ENCODE peak calls at places on chromosomes 13 and 19, in seven cellular contexts. V is hepatocyte, N is heart right ventricle, P is left lung, M is PC-3, T is pancreas, E is fibroblast of lung. Y is an unnamed sample. For H3K36me3, the result is how much of the 10 kb centered on the place peaks cover.

GRCh38 chr19:46861691-46862503 is 1.1 kb downstream of the ARHGAP35 start:
- DNase-seq in M (peak), T (peak), N (no peak), E (no peak), V (no peak), P (peak), Y (no peak)

GRCh38 chr13:30421093-30422055 is 919 bp upstream of the UBE2L5 start:
- DNase-seq in V (peak), N (peak), E (peak), M (peak), T (peak), P (peak), Y (peak)

GRCh38 chr13:99979453-99980200 is 2.0 kb upstream of the ZIC2 start:
- DNase-seq in P (no peak), V (peak), M (peak), T (no peak), N (no peak), E (no peak), Y (no peak)

GRCh38 chr13:58343081-58343480 is 711.5 kb downstream of the PCDH17 start:
- DNase-seq in V (no peak), N (no peak), T (no peak), P (no peak), M (no peak), E (peak), Y (peak)

GRCh38 chr13:24684600-24684998 is 4.4 kb downstream of the ATP12A start:
- DNase-seq in E (no peak), M (no peak), N (no peak), P (no peak), V (no peak), T (no peak), Y (no peak)

GRCh38 chr19:33266971-33267484 is 35.3 kb downstream of the CEBPA start:
- DNase-seq in E (no peak), V (no peak), N (no peak), P (no peak), M (no peak), T (no peak), Y (no peak)

GRCh38 chr13:94309997-94310842 is 169.3 kb downstream of the DCT start:
- DNase-seq in V (no peak), N (no peak), M (peak), P (no peak), T (no peak), E (peak), Y (peak)

GRCh38 chr19:54464624-54465266 is 1.2 kb upstream of the LENG9 start:
- DNase-seq in E (peak), N (peak), T (peak), M (peak), P (peak), V (peak), Y (peak)

GRCh38 chr13:28336193-28336657 is 158.7 kb downstream of the FLT1 start:
- DNase-seq in N (peak), E (no peak), P (no peak), V (no peak), M (no peak), T (no peak), Y (no peak)

GRCh38 chr19:44710483-44710882 is 11.5 kb downstream of the CEACAM16 start:
- DNase-seq in N (no peak), M (no peak), T (no peak), P (no peak), E (no peak), V (no peak), Y (no peak)

GRCh38 chr13:98300956-98301641 is 124.0 kb upstream of the RNF113B start:
- DNase-seq in E (peak), T (peak), P (no peak), M (peak), V (peak), N (no peak), Y (peak)

GRCh38 chr13:111551421-111551820 is 231.0 kb downstream of the TEX29 start:
- DNase-seq in N (no peak), E (no peak), V (no peak), M (no peak), T (peak), P (no peak), Y (no peak)

GRCh38 chr13:109616021-109616420 is 170.4 kb downstream of the IRS2 start:
- DNase-seq in E (no peak), V (no peak), P (no peak), M (peak), N (no peak), T (no peak), Y (no peak)

GRCh38 chr19:5953034-5953589 is 24.8 kb downstream of the RANBP3 start:
- DNase-seq in T (no peak), N (no peak), E (peak), P (no peak), V (no peak), M (no peak), Y (no peak)

GRCh38 chr19:50189326-50189725 is 14.1 kb upstream of the MYH14 start:
- DNase-seq in E (no peak), P (no peak), M (no peak), N (no peak), T (no peak), V (no peak), Y (no peak)

GRCh38 chr19:57192064-57192395 is 730 bp downstream of the ZNF264 start:
- DNase-seq in V (peak), T (no peak), P (no peak), M (peak), E (no peak), N (no peak), Y (no peak)

GRCh38 chr19:5621311-5621944 is 1.1 kb downstream of the SAFB2 start:
- DNase-seq in P (no peak), V (no peak), E (no peak), M (no peak), T (peak), N (peak), Y (no peak)

GRCh38 chr13:75705395-75705794 is 69.3 kb downstream of the LMO7 start:
- DNase-seq in N (no peak), M (peak), P (no peak), V (no peak), T (no peak), E (peak), Y (peak)

GRCh38 chr13:49443327-49443688 is 556 bp downstream of the CAB39L start:
- DNase-seq in M (peak), N (no peak), V (peak), P (no peak), T (no peak), E (peak), Y (no peak)

GRCh38 chr19:50569938-50570540 is 1.8 kb upstream of the LRRC4B start:
- DNase-seq in N (no peak), M (no peak), V (no peak), T (no peak), P (no peak), E (no peak), Y (no peak)

GRCh38 chr13:33435207-33435606 is 149.7 kb upstream of the STARD13 start:
- DNase-seq in V (no peak), P (no peak), E (no peak), M (no peak), T (no peak), N (no peak), Y (no peak)

GRCh38 chr13:33445024-33445423 is 159.5 kb upstream of the STARD13 start:
- DNase-seq in N (no peak), E (no peak), M (peak), P (no peak), V (no peak), T (no peak), Y (no peak)

GRCh38 chr13:33445476-33445875 is 159.9 kb upstream of the STARD13 start:
- DNase-seq in E (no peak), V (no peak), T (no peak), P (no peak), N (no peak), M (peak), Y (no peak)

GRCh38 chr13:33446821-33447481 is 161.4 kb upstream of the STARD13 start:
- DNase-seq in M (peak), P (peak), V (peak), E (peak), N (no peak), T (no peak), Y (peak)

DNA sequence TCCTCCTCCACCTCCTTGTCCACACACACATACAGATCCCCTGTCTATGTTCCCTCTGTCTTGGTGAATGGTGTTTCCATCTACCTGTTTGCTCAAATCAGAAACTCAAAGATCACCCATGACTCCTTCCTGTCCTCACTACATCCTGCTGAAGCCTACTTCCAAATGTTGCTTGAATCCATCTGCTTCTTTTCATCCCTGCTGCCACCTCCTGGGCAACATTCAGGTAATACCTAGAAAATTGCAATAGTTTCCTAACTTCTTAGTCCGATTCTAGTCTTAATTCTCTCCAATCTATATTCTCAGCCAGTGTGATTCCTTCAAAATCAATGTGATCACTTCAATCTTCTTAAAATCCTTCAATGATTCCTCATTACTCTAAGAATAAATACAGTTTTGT is 155.5 kb upstream of the STARD13 start:
- DNase-seq in V (peak), N (no peak), M (peak), E (peak), T (peak), P (no peak), Y (peak)
- TF ChIP-seq CTCF in V (peak), N (no peak), M (peak), E (peak), T (no peak), P (no peak), Y (peak)

DNA sequence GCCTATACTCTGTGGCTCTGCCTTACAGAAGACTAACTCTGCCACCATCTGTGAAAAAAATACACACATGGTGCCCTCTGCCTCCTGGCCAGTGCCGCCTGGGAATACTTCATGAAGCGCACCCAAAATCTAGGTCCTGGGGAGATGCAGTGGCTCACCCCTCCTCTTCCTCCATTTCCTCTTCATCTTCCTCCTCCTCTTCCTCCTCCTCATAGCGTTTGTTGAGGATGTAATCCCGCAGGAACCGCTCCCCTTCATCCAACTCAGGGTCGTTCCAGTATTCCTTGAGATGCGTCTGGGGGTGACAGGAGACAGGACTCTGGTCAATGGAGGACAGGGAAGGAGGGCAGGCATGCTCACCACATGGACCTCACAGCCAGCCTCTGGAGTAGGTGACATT is 5.7 kb downstream of the KRI1 start:
- DNase-seq in N (no peak), T (no peak), V (no peak), P (no peak), E (no peak), M (no peak), Y (no peak)
- H3K36me3 ChIP-seq in N (half or more), T (under half), V (under half), P (half or more), E (under half), M (under half), Y (under half)

GRCh38 chr13:107881362-107881761 is 334.0 kb downstream of the LIG4 start:
- DNase-seq in E (peak), V (no peak), N (no peak), P (no peak), M (peak), T (no peak), Y (peak)

GRCh38 chr13:107884564-107884963 is 330.8 kb downstream of the LIG4 start:
- DNase-seq in N (no peak), M (no peak), E (no peak), V (no peak), T (no peak), P (no peak), Y (no peak)

GRCh38 chr13:107886118-107886517 is 329.2 kb downstream of the LIG4 start:
- DNase-seq in V (no peak), E (no peak), N (no peak), M (peak), P (no peak), T (no peak), Y (no peak)

GRCh38 chr13:107882708-107883560 is 332.4 kb downstream of the LIG4 start:
- DNase-seq in N (no peak), M (peak), E (no peak), T (no peak), P (no peak), V (no peak), Y (no peak)

GRCh38 chr13:107883561-107884175 is 331.7 kb downstream of the LIG4 start:
- DNase-seq in P (no peak), V (no peak), M (peak), N (no peak), E (peak), T (no peak), Y (no peak)
- H3K4me3 ChIP-seq in P (no peak), V (no peak), M (peak), N (no peak), E (no peak), T (no peak), Y (no peak)

DNA sequence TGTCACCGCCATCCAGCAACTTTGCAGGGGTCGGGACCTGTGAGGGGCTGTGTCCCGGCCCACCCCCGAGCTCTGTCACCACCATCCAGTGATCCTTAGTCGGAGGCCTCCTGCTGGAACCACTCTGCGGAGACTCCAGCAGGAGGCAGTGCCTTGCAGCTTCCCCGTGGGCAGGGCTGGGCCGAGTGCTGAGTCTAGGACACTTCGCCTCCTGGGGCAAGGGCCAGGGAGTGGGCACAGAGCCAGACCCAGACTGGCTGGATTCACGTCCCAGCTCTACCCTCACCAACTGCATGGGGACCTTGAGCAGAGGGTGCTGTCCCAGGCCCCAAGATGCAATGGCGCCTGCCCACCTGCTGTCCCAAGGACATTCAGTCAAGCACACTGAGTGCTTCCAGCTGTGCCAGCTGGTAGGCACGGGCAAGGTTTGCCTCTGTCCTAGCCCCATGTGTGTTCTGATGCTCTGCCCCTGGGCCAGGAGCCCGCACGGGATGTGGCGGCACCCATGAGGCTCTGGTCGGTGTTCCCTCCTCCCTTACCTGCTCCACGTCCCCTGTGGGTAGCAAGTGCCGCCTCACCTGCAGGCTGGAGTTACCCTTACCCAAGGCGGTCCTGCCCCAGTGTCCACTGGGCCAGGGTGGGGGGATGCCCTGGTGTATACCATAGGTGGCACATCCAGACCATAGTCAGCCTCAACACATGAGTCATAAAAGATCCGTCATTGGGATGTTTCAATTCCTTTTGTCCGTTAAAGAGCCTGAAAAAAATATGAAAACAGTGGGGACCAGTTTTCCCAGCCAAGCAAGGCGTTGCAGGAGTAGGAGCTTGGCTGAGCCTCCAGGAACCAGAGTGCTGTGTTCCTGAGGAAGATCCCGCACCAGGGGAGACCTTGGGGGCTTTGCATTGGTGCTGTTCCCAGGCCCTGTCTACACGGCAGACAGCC is 7.4 kb downstream of the FZR1 start:
- DNase-seq in T (peak), N (peak), P (no peak), M (no peak), E (no peak), V (no peak), Y (no peak)
- TF ChIP-seq CTCF in T (no peak), N (no peak), P (no peak), M (no peak), E (no peak), V (no peak), Y (no peak)

DNA sequence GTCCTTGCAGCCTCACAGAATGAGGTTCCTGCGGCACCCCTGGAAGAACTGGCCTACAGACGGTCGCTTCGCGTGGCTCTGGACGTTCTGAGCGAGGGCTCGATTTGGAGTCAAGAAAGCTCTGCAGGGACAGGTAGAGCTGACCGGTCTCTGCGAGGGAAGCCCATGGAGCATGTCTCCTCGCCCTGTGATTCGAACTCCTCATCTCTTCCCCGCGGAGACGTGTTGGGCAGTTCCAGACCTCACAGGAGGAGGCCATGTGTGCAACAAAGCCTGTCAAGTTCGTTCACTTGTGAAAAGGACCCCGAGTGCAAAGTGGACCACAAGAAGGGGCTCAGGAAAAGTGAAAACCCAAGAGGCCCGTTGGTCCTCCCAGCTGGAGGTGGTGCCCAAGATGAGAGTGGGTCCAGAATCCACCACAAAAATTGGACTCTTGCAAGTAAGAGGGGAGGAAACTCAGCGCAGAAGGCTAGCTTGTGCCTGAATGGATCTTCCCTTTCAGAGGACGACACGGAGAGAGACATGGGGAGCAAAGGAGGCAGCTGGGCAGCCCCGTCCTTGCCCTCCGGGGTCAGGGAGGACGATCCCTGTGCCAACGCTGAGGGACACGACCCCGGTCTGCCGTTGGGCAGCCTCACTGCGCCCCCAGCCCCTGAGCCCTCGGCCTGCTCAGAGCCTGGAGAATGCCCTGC is 23.4 kb upstream of the NDUFS7 start:
- DNase-seq in T (no peak), E (no peak), N (no peak), V (no peak), P (no peak), M (no peak), Y (no peak)
- H3K36me3 ChIP-seq in T (under half), E (under half), N (half or more), V (under half), P (half or more), M (under half), Y (under half)

DNA sequence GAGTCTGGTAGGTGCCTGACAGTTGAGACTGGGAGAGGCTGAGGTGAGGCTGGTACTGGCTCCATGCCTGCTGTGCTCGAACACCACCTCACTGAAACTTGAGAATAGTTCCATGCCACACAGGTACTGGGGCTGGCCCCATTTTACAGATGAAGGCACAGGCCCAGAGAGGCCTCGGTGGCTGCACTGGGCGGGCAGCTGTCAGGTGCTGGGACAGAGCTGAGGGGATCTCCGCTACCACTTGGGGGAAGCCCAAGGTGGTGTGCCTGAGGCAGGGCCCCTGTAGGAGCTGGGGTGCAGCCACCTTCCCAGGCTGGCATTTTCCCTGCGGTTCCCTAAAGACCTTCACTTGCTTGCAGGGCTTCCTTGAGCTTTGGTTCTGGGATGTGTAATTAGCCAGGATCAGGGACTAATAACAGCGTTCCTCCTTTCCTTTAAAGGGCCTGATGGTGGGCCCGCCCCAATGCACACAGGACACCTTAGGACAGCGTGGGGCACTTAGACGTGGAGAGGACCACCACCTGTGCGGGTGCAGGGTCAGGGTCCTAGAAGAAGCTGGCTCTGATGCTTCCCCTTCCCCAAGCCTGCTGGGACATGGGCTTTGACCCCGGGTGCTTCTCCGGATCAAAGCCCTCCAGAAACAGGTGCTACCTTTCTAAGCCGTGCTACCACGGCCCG is 23.6 kb downstream of the CAPN12 start:
- DNase-seq in T (no peak), M (no peak), P (no peak), N (no peak), E (no peak), V (no peak), Y (no peak)
- H3K4me3 ChIP-seq in T (no peak), M (no peak), P (no peak), N (no peak), E (no peak), V (no peak), Y (no peak)

DNA sequence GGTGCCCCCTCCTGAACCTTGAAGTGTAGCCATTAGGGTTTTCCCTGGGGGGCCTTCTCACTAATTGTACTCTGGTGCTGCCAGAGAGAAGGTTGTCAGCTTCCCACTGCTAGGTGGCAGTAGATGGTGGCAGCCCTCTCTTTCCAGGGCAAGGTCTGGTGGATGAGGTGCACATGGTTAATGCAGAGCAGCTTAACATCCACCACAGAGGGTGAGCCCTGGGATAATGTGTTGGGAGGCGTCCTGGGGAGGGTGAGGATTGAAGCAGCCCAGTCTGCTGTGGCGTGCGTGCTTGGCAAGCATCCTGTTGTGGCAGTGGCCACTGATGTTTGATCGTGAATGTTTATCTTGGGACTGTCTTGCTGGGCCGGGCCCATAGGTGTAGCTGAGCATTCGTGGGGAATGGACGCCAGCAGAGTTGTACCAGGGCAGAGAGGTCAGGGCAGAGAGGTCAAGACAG is 5.8 kb downstream of the EGLN2 start:
- DNase-seq in V (no peak), T (no peak), M (no peak), N (no peak), P (no peak), E (no peak), Y (no peak)
- TF ChIP-seq CTCF in V (no peak), T (no peak), M (peak), N (no peak), P (no peak), E (peak), Y (peak)

DNA sequence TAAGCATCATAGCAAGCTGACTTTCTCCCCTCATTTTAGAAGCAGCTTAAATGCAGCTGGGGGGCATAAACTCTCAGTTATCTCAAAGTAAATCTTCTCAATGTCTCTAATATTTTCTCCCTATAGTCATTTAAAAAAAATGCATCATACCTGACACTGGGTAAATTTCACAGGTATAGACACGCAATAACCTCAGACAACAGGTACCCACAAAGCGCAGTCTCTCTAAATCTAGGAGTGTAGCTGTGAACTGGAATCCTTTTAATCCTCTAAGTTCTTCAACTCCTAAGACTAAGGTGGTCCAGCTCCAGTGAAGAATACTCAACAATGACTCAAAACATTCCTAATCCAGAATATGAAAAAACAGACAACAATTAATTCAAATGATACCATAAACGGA is 141.2 kb downstream of the MYCBP2 start:
- DNase-seq in M (no peak), E (no peak), N (no peak), T (no peak), V (no peak), P (no peak), Y (peak)
- H3K36me3 ChIP-seq in M (under half), E (under half), N (half or more), T (under half), V (under half), P (half or more), Y (under half)

Y was measured in bronchial epithelial cell.